ENCODE peak calls at places on chromosomes 3 and 15, in ten cellular contexts. N is ascending aorta, Z is cardiac muscle cell, U is spleen, T is stomach, G is breast epithelium, V is A673, R is AG04450, B is PC-3, C is IMR-90. W is an unnamed sample.

GRCh38 chr15:46408312-46408711 is 773.5 kb downstream of the SQOR start:
- DNase-seq in T (no peak), B (no peak), U (no peak), R (no peak), G (no peak), V (peak; percentile 70), N (no peak), C (no peak), Z (no peak), W (no peak)

GRCh38 chr15:68969298-68969697 is 39.0 kb downstream of the SPESP1 start:
- DNase-seq in B (no peak), V (no peak), Z (no peak), C (no peak), N (no peak), G (no peak), R (no peak), U (no peak), T (no peak), W (no peak)

GRCh38 chr3:151630035-151630434 is 103.7 kb upstream of the AADACL2 start:
- DNase-seq in C (no peak), T (no peak), G (no peak), U (no peak), N (no peak), B (peak; percentile 43), R (no peak), Z (no peak), V (no peak), W (no peak)

GRCh38 chr3:30619318-30619717 is 12.9 kb downstream of the TGFBR2 start:
- DNase-seq in B (no peak), N (no peak), C (no peak), G (no peak), U (no peak), V (no peak), R (no peak), T (no peak), Z (no peak), W (no peak)

GRCh38 chr15:39756806-39757522 is 25.7 kb downstream of the FSIP1 start:
- DNase-seq in B (peak; percentile 79), T (no peak), V (peak; percentile 72), G (no peak), Z (peak; percentile 79), C (peak; percentile 83), U (no peak), N (no peak), R (peak; percentile 43), W (no peak)

GRCh38 chr15:67091073-67091965 is 25.9 kb downstream of the SMAD3 start:
- DNase-seq in Z (peak; percentile 79), N (peak; percentile 78), V (no peak), R (peak; percentile 86), B (peak; percentile 95), G (no peak), T (peak; percentile 76), C (peak; percentile 99), U (peak; percentile 86), W (peak; percentile 93)

GRCh38 chr15:57604502-57604901 is 12.8 kb downstream of the MYZAP start:
- DNase-seq in B (no peak), N (no peak), C (no peak), Z (no peak), T (peak; percentile 57), V (no peak), R (no peak), U (no peak), G (no peak), W (no peak)

GRCh38 chr3:155876037-155876436 is 5.6 kb downstream of the GMPS start:
- DNase-seq in B (no peak), N (no peak), T (no peak), C (no peak), Z (no peak), R (no peak), G (no peak), V (no peak), U (no peak), W (peak; percentile 62)

GRCh38 chr3:155370198-155370597 is 76.7 kb upstream of the STRIT1 start:
- DNase-seq in Z (no peak), T (no peak), U (no peak), V (no peak), B (no peak), C (no peak), N (no peak), R (no peak), G (no peak), W (no peak)

GRCh38 chr3:50806031-50806430 is 131.3 kb downstream of the DOCK3 start:
- DNase-seq in B (peak; percentile 5), T (no peak), Z (no peak), U (no peak), G (no peak), C (no peak), V (no peak), R (no peak), N (no peak), W (no peak)

GRCh38 chr15:61654004-61654740 is 406.1 kb downstream of the VPS13C start:
- DNase-seq in N (no peak), R (no peak), B (no peak), T (no peak), Z (no peak), U (no peak), C (no peak), G (no peak), V (no peak), W (peak; percentile 36)

GRCh38 chr15:40454904-40455391 is 14.2 kb downstream of the BAHD1 start:
- DNase-seq in C (peak; percentile 54), R (no peak), N (no peak), T (no peak), U (no peak), B (peak; percentile 67), V (no peak), Z (no peak), G (no peak), W (peak; percentile 93)

GRCh38 chr15:81012588-81012987 is 11.9 kb downstream of the TLNRD1 start:
- DNase-seq in U (no peak), B (no peak), N (no peak), R (no peak), Z (no peak), T (no peak), C (no peak), G (no peak), V (no peak), W (no peak)

GRCh38 chr15:81007428-81008064 is 6.8 kb downstream of the TLNRD1 start:
- DNase-seq in N (no peak), T (no peak), Z (no peak), U (no peak), G (no peak), C (no peak), R (no peak), V (no peak), B (no peak), W (no peak)

GRCh38 chr15:81011593-81011992 is 10.9 kb downstream of the TLNRD1 start:
- DNase-seq in R (no peak), T (no peak), V (no peak), C (peak; percentile 39), Z (no peak), G (no peak), B (no peak), U (no peak), N (no peak), W (no peak)

GRCh38 chr15:81008312-81008711 is 7.6 kb downstream of the TLNRD1 start:
- DNase-seq in V (no peak), B (peak; percentile 54), T (no peak), U (no peak), C (no peak), G (no peak), R (no peak), Z (no peak), N (no peak), W (no peak)

DNA sequence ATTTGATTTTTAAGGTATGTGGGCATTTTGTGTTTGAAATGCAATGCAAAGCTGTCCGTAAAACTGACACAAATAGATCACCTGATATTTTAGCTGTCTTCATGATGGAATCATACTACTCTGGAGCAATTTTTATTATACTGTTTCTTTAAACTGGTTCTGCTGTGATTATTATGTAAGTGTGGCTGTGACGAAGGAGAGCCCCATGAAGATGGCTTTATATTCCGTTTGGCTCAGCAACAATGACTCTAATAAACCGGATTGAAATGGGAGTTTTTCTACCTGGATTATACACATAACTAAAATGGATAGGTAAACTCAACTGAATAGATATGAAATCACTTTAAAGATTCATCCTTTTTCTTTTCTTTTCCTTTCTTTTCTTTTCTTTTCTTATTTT is 9.4 kb downstream of the TLNRD1 start:
- DNase-seq in T (no peak), C (no peak), Z (no peak), V (no peak), B (no peak), G (no peak), N (no peak), U (no peak), R (no peak), W (no peak)
- H3K27ac ChIP-seq in T (no peak overlapping the region), C (no peak overlapping the region), Z (no peak overlapping the region), V (no peak overlapping the region), B (no peak overlapping the region), G (no peak overlapping the region), N (no peak overlapping the region), U (no peak overlapping the region), R (no peak overlapping the region), W (no peak overlapping the region)

DNA sequence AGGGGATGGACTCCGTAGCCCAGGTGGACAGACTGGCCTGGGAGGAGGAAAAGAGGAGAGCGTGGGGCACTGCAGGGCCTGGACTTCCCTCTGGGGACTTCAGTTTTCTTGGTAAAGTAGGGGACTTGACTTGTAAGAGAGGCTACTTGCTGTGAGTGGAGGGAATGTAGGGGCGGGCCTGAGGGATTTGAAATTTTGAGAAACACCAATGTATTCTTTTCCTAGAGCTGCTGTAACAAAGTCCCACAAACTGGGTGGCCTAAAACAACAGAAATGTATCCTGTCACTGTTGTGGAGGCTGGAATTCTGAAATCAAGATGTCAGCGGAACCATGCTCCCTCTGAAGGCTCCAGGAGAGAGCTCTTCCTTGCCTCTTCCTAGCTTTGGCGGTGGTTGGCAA is 5.8 kb upstream of the HEG1 start:
- DNase-seq in C (no peak), T (no peak), Z (no peak), V (no peak), R (no peak), G (no peak), U (no peak), N (no peak), B (no peak), W (no peak)
- H3K4me3 ChIP-seq in C (peak overlapping the region; percentile 5), T (no peak overlapping the region), Z (no peak overlapping the region), V (no peak overlapping the region), R (peak overlapping the region; percentile 7), G (no peak overlapping the region), U (no peak overlapping the region), N (no peak overlapping the region), B (no peak overlapping the region), W (peak overlapping the region; percentile 28)

DNA sequence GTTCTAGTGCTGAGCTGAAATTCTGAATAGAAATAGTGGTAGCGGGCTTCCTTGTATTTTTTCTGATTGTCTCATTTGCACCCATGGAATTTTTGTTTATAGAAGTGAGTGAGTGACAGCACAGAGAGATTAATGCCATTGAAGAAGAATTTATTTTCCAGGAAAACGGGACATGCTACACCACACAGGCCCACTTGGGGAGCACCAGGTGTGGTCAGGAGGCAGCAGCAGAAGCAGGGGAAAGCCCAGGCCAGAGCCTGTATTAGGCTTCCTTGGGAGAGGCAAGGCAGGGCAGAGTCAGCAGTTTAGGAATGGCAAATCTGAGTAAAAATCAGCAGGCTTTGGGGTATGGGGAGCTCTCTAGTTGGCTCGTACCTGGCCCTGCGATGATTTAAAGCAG is 88.4 kb upstream of the ATP11B start:
- DNase-seq in C (no peak), B (no peak), V (no peak), R (no peak), T (no peak), G (no peak), N (no peak), U (no peak), Z (no peak), W (no peak)
- TF ChIP-seq CTCF in C (no peak), B (no peak), V (no peak), R (no peak), T (no peak), G (no peak), N (no peak), U (no peak), Z (no peak), W (no peak)

GRCh38 chr3:158339638-158340037 is 229.7 kb downstream of the RSRC1 start:
- DNase-seq in B (no peak), C (no peak), R (no peak), N (no peak), T (no peak), V (peak; percentile 40), U (no peak), G (no peak), Z (no peak), W (no peak)
- H3K27ac ChIP-seq in B (no peak overlapping the region), C (no peak overlapping the region), R (no peak overlapping the region), N (no peak overlapping the region), T (no peak overlapping the region), V (peak overlapping the region; percentile 9), U (no peak overlapping the region), G (no peak overlapping the region), Z (no peak overlapping the region), W (no peak overlapping the region)